ENCODE peak calls at places on chromosomes 16 and 17, in eight cellular contexts. O is kidney glomerular epithelial cell; J is GM18507; I is BE2C; P is stimulated activated CD4-positive, alpha-beta T cell treated with anti-CD3 and anti-CD28 coated beads, Interleukin-2, amount 100 ng/mL, for 24 hours; C is tibial artery; N is stimulated activated CD8-positive, alpha-beta memory T cell treated with anti-CD3 and anti-CD28 coated beads, Interleukin-4, amount 100 ng/mL, for 24 hours; D is cardiac fibroblast. S is an unnamed sample.

GRCh38 chr17:7956208-7956965 is 24.4 kb downstream of the CNTROB start:
- DNase-seq in O (no peak), J (no peak), I (peak), P (no peak), C (peak), N (no peak), D (peak), S (peak)

GRCh38 chr17:81037026-81037782 is 2.3 kb downstream of the BAIAP2 start:
- DNase-seq in O (no peak), J (no peak), I (peak), P (no peak), C (peak), N (no peak), D (no peak), S (peak)

GRCh38 chr16:5206331-5206990 is 108.9 kb upstream of the EEF2KMT start:
- DNase-seq in O (no peak), J (no peak), I (no peak), P (no peak), C (no peak), N (no peak), D (no peak), S (no peak)

GRCh38 chr17:80251966-80252365 is 8.7 kb upstream of the RNF213 start:
- DNase-seq in O (no peak), J (no peak), I (no peak), P (no peak), C (peak), N (no peak), D (no peak), S (no peak)

GRCh38 chr16:492211-492875 is 35.2 kb upstream of the CAPN15 start:
- DNase-seq in O (no peak), J (no peak), I (no peak), P (no peak), C (no peak), N (no peak), D (no peak), S (no peak)

GRCh38 chr17:68437979-68438877 is 19.1 kb downstream of the WIPI1 start:
- DNase-seq in O (no peak), J (no peak), I (no peak), P (peak), C (no peak), N (no peak), D (no peak), S (peak)

GRCh38 chr17:57032343-57032742 is 52.7 kb upstream of the AKAP1 start:
- DNase-seq in O (no peak), J (no peak), I (no peak), P (no peak), C (peak), N (no peak), D (no peak), S (peak)

GRCh38 chr16:14369734-14370598 is 260.1 kb downstream of the PARN start:
- DNase-seq in O (no peak), J (no peak), I (no peak), P (no peak), C (peak), N (no peak), D (peak), S (peak)

S was measured in heart right ventricle.